ENCODE peak calls at places on chromosome 1, in eight cellular contexts. X, R, N, W, B, S, O and H are unnamed samples.
A peak's percentile ranks its signal among the peaks of the same experiment; 100 is the strongest.

GRCh38 chr1:86068126-86068805 is 88.3 kb downstream of the COL24A1 start:
- DNase-seq in X (no peak), R (peak; percentile 23), N (no peak), W (no peak), B (peak; percentile 57), S (peak; percentile 68), O (no peak), H (no peak)

GRCh38 chr1:2382621-2383361 is 8.6 kb downstream of the MORN1 start:
- DNase-seq in X (peak; percentile 72), R (peak; percentile 64), N (no peak), W (peak; percentile 33), B (no peak), S (peak; percentile 29), O (peak; percentile 67), H (peak; percentile 48)

GRCh38 chr1:98351506-98352038 is 309.9 kb upstream of the SNX7 start:
- DNase-seq in X (no peak), R (no peak), N (no peak), W (no peak), B (no peak), S (peak; percentile 65), O (no peak), H (no peak)

GRCh38 chr1:10881046-10881445 is 84.6 kb upstream of the CASZ1 start:
- DNase-seq in X (no peak), R (no peak), N (no peak), W (no peak), B (no peak), S (no peak), O (peak; percentile 1), H (no peak)

GRCh38 chr1:90114521-90115141 is 119.7 kb downstream of the ZNF326 start:
- DNase-seq in X (peak; percentile 77), R (peak; percentile 65), N (peak; percentile 62), W (peak; percentile 51), B (peak; percentile 49), S (peak; percentile 59), O (peak; percentile 74), H (no peak)

GRCh38 chr1:116415699-116416533 is 42.9 kb downstream of the ATP1A1 start:
- DNase-seq in X (no peak), R (peak; percentile 12), N (no peak), W (no peak), B (peak; percentile 18), S (no peak), O (no peak), H (no peak)

GRCh38 chr1:224170748-224171478 is 12.1 kb upstream of the DEGS1 start:
- DNase-seq in X (peak; percentile 61), R (peak; percentile 36), N (peak; percentile 59), W (peak; percentile 41), B (no peak), S (peak; percentile 40), O (no peak), H (peak; percentile 32)

GRCh38 chr1:70086897-70087296 is 118.5 kb downstream of the LRRC40 start:
- DNase-seq in X (no peak), R (no peak), N (no peak), W (no peak), B (no peak), S (no peak), O (no peak), H (no peak)

GRCh38 chr1:150650193-150650592 is 20.8 kb upstream of the ENSA start:
- DNase-seq in X (peak; percentile 66), R (no peak), N (no peak), W (no peak), B (peak; percentile 7), S (no peak), O (peak; percentile 44), H (no peak)

GRCh38 chr1:42684139-42684538 is 1.9 kb downstream of the YBX1 start:
- DNase-seq in X (peak; percentile 38), R (peak; percentile 18), N (no peak), W (peak; percentile 31), B (peak; percentile 16), S (no peak), O (no peak), H (no peak)

GRCh38 chr1:14228677-14229076 is 369.8 kb upstream of the KAZN start:
- DNase-seq in X (peak; percentile 13), R (no peak), N (no peak), W (peak; percentile 38), B (no peak), S (no peak), O (no peak), H (no peak)

GRCh38 chr1:39380036-39380435 is 111.4 kb upstream of the BMP8A start:
- DNase-seq in X (no peak), R (no peak), N (no peak), W (no peak), B (no peak), S (peak; percentile 42), O (no peak), H (no peak)
- H3K36me3 ChIP-seq in X (peaks cover 21% of the 10 kb centered on the region), R (peaks cover 23% of the 10 kb centered on the region), N (peaks cover 23% of the 10 kb centered on the region), W (peaks cover 87% of the 10 kb centered on the region), B (peaks cover 24% of the 10 kb centered on the region), S (peaks cover 8% of the 10 kb centered on the region), O (no peaks in the 10 kb centered on the region), H (peaks cover 24% of the 10 kb centered on the region)

DNA sequence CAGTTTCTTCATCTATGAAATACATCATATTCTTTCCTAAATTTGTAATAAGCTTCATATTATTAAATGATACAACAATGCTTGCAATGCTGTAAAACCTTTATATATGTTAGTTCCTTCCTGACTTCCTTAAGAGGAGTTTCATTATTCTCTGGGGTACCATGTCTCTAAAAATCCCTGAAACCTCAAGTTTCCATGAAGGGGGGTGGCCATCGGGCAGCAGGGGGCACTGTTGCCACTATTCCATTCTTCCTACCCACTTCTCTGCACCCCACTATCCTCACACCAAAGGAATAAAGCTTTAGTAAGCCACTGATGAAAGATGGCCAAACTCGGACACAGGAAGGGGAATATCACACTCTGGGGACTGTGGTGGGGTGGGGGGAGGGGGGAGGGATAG is 9.0 kb upstream of the DMRTB1 start:
- DNase-seq in X (no peak), R (peak; percentile 14), N (no peak), W (no peak), B (no peak), S (no peak), O (no peak), H (no peak)
- H2AFZ ChIP-seq in X (no peak overlapping the region), R (no peak overlapping the region), N (no peak overlapping the region), W (no peak overlapping the region), B (no peak overlapping the region), S (no peak overlapping the region), O (no peak overlapping the region), H (no peak overlapping the region)

DNA sequence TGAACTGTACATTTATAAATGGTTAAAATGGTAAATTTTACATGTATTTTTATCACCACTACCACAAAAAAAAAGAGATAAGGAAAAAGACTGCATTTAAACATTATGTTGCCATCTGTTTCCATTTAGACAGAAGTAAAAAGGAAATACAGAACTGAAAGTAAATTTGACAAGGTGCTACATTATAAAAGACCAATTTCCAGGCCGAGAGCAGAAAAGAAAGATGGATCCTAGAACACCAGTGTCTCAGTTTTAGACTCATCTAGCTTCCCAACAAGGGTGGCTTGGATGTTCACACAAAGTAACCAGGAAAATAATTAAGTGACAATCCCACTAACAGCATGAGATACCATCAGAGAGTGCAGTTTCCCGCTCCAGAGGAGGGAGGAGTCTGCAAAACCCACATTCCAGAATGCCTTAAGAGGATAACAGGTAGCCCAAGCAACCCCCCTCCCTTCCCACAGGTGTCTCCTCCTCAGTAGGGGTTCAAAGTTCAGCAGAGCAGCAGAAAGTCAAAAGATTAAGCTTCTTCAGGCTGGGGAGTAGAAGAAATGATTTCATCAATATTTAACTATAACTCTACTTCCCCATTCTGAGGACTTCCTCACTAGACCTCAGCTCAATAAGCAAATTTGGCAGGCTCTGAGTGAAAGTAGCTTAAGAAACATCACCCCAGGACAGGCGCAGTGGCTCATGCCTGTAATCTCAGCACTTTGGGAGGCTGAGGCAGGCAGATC is 11.8 kb downstream of the TPM3 start:
- DNase-seq in X (no peak), R (no peak), N (peak; percentile 34), W (peak; percentile 78), B (no peak), S (no peak), O (peak; percentile 63), H (no peak)
- H3K36me3 ChIP-seq in X (peaks cover 44% of the 10 kb centered on the region), R (peaks cover 2% of the 10 kb centered on the region), N (peaks cover 4% of the 10 kb centered on the region), W (peaks cover 60% of the 10 kb centered on the region), B (peaks cover 15% of the 10 kb centered on the region), S (peaks cover 5% of the 10 kb centered on the region), O (no peaks in the 10 kb centered on the region), H (peaks cover 10% of the 10 kb centered on the region)

GRCh38 chr1:74571875-74572274 is 59.5 kb upstream of the LRRC53 start:
- DNase-seq in X (no peak), R (no peak), N (no peak), W (no peak), B (no peak), S (no peak), O (no peak), H (no peak)
- H2AFZ ChIP-seq in X (no peak overlapping the region), R (no peak overlapping the region), N (no peak overlapping the region), W (no peak overlapping the region), B (no peak overlapping the region), S (no peak overlapping the region), O (no peak overlapping the region), H (no peak overlapping the region)

DNA sequence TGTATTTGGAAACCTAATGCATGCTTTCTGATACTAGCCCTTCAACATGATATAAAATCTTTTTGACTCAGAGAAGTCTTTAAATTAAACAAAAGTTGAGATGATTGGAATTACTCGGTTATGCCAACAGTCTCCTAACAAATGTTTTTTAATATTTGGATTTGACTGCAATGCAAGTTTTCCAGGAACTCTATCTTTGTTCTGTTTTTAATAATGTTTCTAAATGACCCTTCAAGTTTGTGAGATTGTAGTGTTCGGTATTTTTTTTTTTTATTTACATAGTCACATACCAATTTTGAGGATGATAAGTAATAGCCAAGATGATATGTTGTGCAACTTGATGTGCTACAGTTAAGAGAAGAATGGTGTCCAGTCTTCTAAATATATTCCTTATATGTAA is 258.0 kb downstream of the FMN2 start:
- DNase-seq in X (no peak), R (no peak), N (no peak), W (no peak), B (no peak), S (no peak), O (no peak), H (no peak)
- H3K36me3 ChIP-seq in X (no peaks in the 10 kb centered on the region), R (peaks cover 31% of the 10 kb centered on the region), N (no peaks in the 10 kb centered on the region), W (no peaks in the 10 kb centered on the region), B (peaks cover 2% of the 10 kb centered on the region), S (no peaks in the 10 kb centered on the region), O (no peaks in the 10 kb centered on the region), H (no peaks in the 10 kb centered on the region)

GRCh38 chr1:63810936-63811335 is 37.1 kb downstream of the ROR1 start:
- DNase-seq in X (no peak), R (no peak), N (no peak), W (no peak), B (no peak), S (no peak), O (no peak), H (no peak)
- H2AFZ ChIP-seq in X (no peak overlapping the region), R (no peak overlapping the region), N (no peak overlapping the region), W (no peak overlapping the region), B (no peak overlapping the region), S (no peak overlapping the region), O (no peak overlapping the region), H (no peak overlapping the region)

GRCh38 chr1:204532832-204533231 is 16.6 kb downstream of the MDM4 start:
- DNase-seq in X (no peak), R (no peak), N (no peak), W (no peak), B (no peak), S (no peak), O (no peak), H (no peak)
- H3K36me3 ChIP-seq in X (peaks cover 78% of the 10 kb centered on the region), R (peaks cover 36% of the 10 kb centered on the region), N (peaks cover 20% of the 10 kb centered on the region), W (peaks cover 100% of the 10 kb centered on the region), B (peaks cover 42% of the 10 kb centered on the region), S (peaks cover 21% of the 10 kb centered on the region), O (peaks cover 3% of the 10 kb centered on the region), H (peaks cover 30% of the 10 kb centered on the region)